ENCODE peak calls at places on chromosome 10, in five cellular contexts. U is AG09309, T is lower leg skin, N is fibroblast of mammary gland, G is cardiac muscle cell. D is an unnamed sample.

GRCh38 chr10:72315611-72316385 is 38.9 kb downstream of the DNAJB12 start:
- DNase-seq in U (peak), T (no peak), N (peak), G (peak), D (peak)

GRCh38 chr10:124256151-124256550 is 162.6 kb downstream of the OAT start:
- DNase-seq in U (no peak), T (peak), N (no peak), G (no peak), D (no peak)

GRCh38 chr10:126171555-126171954 is 216.7 kb downstream of the ADAM12 start:
- DNase-seq in U (peak), T (no peak), N (peak), G (peak), D (peak)

GRCh38 chr10:42952358-42952757 is 124.5 kb upstream of the RET start:
- DNase-seq in U (no peak), T (peak), N (no peak), G (no peak), D (no peak)

GRCh38 chr10:69696073-69696731 is 66.2 kb downstream of the FAM241B start:
- DNase-seq in U (peak), T (peak), N (peak), G (peak), D (peak)

GRCh38 chr10:88372051-88372450 is 211.1 kb downstream of the RNLS start:
- DNase-seq in U (no peak), T (no peak), N (no peak), G (no peak), D (no peak)

GRCh38 chr10:89837173-89838001 is 136.0 kb downstream of the KIF20B start:
- DNase-seq in U (no peak), T (peak), N (peak), G (peak), D (peak)

GRCh38 chr10:74058071-74058470 is 60.2 kb downstream of the VCL start:
- DNase-seq in U (no peak), T (no peak), N (no peak), G (no peak), D (no peak)

GRCh38 chr10:17504547-17505245 is 50.3 kb upstream of the ST8SIA6 start:
- DNase-seq in U (peak), T (no peak), N (peak), G (peak), D (peak)

GRCh38 chr10:92492748-92493240 is 81.1 kb downstream of the IDE start:
- DNase-seq in U (no peak), T (no peak), N (no peak), G (no peak), D (no peak)

GRCh38 chr10:120371856-120372255 is 85.2 kb upstream of the PLPP4 start:
- DNase-seq in U (no peak), T (no peak), N (no peak), G (no peak), D (no peak)

GRCh38 chr10:71889388-71889987 is 38.4 kb upstream of the PSAP start:
- DNase-seq in U (no peak), T (no peak), N (no peak), G (no peak), D (no peak)

GRCh38 chr10:75187961-75188426 is 22.6 kb upstream of the VDAC2 start:
- DNase-seq in U (peak), T (peak), N (peak), G (peak), D (peak)

GRCh38 chr10:71213127-71213616 is 802 bp downstream of the UNC5B start:
- DNase-seq in U (peak), T (peak), N (peak), G (peak), D (peak)

GRCh38 chr10:71882813-71883746 is 32.0 kb upstream of the PSAP start:
- DNase-seq in U (no peak), T (no peak), N (peak), G (peak), D (no peak)

GRCh38 chr10:108465871-108466641 is 1301.5 kb upstream of the SORCS1 start:
- DNase-seq in U (no peak), T (peak), N (peak), G (peak), D (no peak)

GRCh38 chr10:14601872-14602725 is 172.6 kb downstream of the FAM107B start:
- DNase-seq in U (no peak), T (peak), N (peak), G (peak), D (peak)

GRCh38 chr10:34637419-34637911 is 177.6 kb downstream of the PARD3 start:
- DNase-seq in U (no peak), T (peak), N (peak), G (peak), D (peak)

GRCh38 chr10:76114556-76114955 is 683.1 kb downstream of the LRMDA start:
- DNase-seq in U (no peak), T (no peak), N (no peak), G (no peak), D (no peak)

GRCh38 chr10:67861750-67862460 is 22.6 kb upstream of the SIRT1 start:
- DNase-seq in U (no peak), T (no peak), N (no peak), G (no peak), D (no peak)

GRCh38 chr10:92757066-92757716 is 67.4 kb downstream of the HHEX start:
- DNase-seq in U (peak), T (peak), N (peak), G (peak), D (peak)

GRCh38 chr10:91103384-91104184 is 116.9 kb upstream of the PCGF5 start:
- DNase-seq in U (no peak), T (no peak), N (no peak), G (peak), D (no peak)

GRCh38 chr10:14569274-14570060 is 205.2 kb downstream of the FAM107B start:
- DNase-seq in U (no peak), T (no peak), N (no peak), G (no peak), D (no peak)

GRCh38 chr10:42876945-42877344 is 94.3 kb downstream of the BMS1 start:
- DNase-seq in U (no peak), T (no peak), N (no peak), G (no peak), D (no peak)

GRCh38 chr10:47024399-47025252 is 113.4 kb downstream of the PTPN20 start:
- DNase-seq in U (no peak), T (peak), N (peak), G (peak), D (peak)

GRCh38 chr10:61812052-61812721 is 89.3 kb upstream of the ARID5B start:
- DNase-seq in U (no peak), T (no peak), N (no peak), G (no peak), D (no peak)

GRCh38 chr10:118764195-118764594 is 9.4 kb upstream of the CACUL1 start:
- DNase-seq in U (no peak), T (no peak), N (no peak), G (no peak), D (no peak)
- TF ChIP-seq CTCF in U (no peak), T (no peak), N (no peak), G (no peak), D (no peak)

GRCh38 chr10:23481351-23481961 is 42.6 kb downstream of the OTUD1 start:
- DNase-seq in U (no peak), T (no peak), N (no peak), G (no peak), D (no peak)
- H3K4me3 ChIP-seq in U (no peak), T (no peak), N (no peak), G (no peak), D (no peak)

GRCh38 chr10:115219203-115219602 is 126.0 kb downstream of the ATRNL1 start:
- DNase-seq in U (no peak), T (no peak), N (no peak), G (no peak), D (no peak)
- TF ChIP-seq CTCF in U (no peak), T (no peak), N (no peak), G (no peak), D (no peak)

GRCh38 chr10:96984512-96985225 is 152.6 kb downstream of the LCOR start:
- DNase-seq in U (no peak), T (no peak), N (peak), G (no peak), D (no peak)
- H3K4me3 ChIP-seq in U (no peak), T (no peak), N (no peak), G (no peak), D (no peak)

DNA sequence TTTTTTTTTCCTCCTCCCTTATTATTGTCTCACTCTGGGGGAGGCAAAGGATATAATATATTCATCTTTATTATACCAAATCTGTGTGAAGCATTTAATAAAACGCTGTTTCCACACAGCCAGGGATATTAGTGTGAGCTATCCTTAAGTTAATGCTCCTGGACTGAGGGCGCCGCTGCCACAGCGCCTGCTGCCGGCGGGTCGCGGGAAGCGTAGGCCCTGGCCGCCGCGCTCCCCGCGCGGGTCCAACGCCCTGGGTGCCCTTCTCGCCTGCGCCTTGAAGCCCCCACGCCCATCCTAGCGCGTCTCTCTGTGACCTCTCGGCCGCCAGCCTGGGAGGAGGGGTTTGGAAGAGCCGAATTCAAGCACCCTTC is 9.5 kb upstream of the LBX1 start:
- DNase-seq in U (no peak), T (no peak), N (no peak), G (peak), D (no peak)
- TF ChIP-seq CTCF in U (no peak), T (no peak), N (peak), G (peak), D (peak)

GRCh38 chr10:15791816-15792524 is 68.3 kb downstream of the MINDY3 start:
- DNase-seq in U (no peak), T (no peak), N (peak), G (peak), D (peak)
- H3K4me3 ChIP-seq in U (no peak), T (no peak), N (no peak), G (no peak), D (no peak)

GRCh38 chr10:87058171-87058570 is 36.5 kb downstream of the GLUD1 start:
- DNase-seq in U (no peak), T (no peak), N (no peak), G (no peak), D (no peak)

GRCh38 chr10:87053121-87053520 is 33.0 kb downstream of the FAM25A start:
- DNase-seq in U (no peak), T (no peak), N (no peak), G (peak), D (peak)

GRCh38 chr10:87059401-87059800 is 35.2 kb downstream of the GLUD1 start:
- DNase-seq in U (no peak), T (no peak), N (no peak), G (no peak), D (no peak)

GRCh38 chr10:87053577-87054181 is 33.6 kb downstream of the FAM25A start:
- DNase-seq in U (no peak), T (no peak), N (no peak), G (no peak), D (no peak)

GRCh38 chr10:87054373-87055295 is 34.5 kb downstream of the FAM25A start:
- DNase-seq in U (peak), T (no peak), N (peak), G (peak), D (peak)
- TF ChIP-seq CTCF in U (peak), T (no peak), N (peak), G (peak), D (peak)

GRCh38 chr10:33129987-33130386 is 172.0 kb upstream of the ITGB1 start:
- DNase-seq in U (peak), T (no peak), N (peak), G (peak), D (peak)
- H3K4me3 ChIP-seq in U (no peak), T (no peak), N (no peak), G (no peak), D (no peak)

GRCh38 chr10:56622335-56622973 is 261.4 kb upstream of the ZWINT start:
- DNase-seq in U (no peak), T (no peak), N (no peak), G (no peak), D (no peak)

GRCh38 chr10:56623064-56623463 is 262.0 kb upstream of the ZWINT start:
- DNase-seq in U (no peak), T (no peak), N (no peak), G (no peak), D (no peak)

DNA sequence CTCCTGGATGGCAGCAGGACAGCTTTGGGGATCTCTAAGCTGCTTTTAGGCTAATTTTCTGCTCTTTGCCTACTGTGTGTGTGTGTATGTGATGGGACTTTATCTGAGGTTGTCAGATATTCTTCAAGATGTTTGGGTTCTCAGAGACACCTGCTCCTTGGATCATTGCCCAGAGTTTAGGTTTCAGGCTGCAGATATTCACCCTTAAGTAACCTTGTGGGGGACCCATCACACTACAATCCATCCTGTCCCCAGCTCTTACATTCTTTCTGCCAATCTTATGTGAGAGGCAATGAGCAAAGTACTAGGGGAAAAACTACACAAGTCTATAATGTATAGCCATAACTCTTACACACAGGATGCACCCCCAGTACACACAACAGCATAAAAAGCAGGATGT is 263.0 kb upstream of the ZWINT start:
- DNase-seq in U (no peak), T (no peak), N (no peak), G (no peak), D (no peak)
- TF ChIP-seq CTCF in U (no peak), T (no peak), N (no peak), G (no peak), D (no peak)